ENCODE peak calls at places on chromosomes 13 and 19, in ten cellular contexts. One of them, this sample, is unnamed.
A peak's percentile ranks its signal among the peaks of the same experiment; 100 is the strongest.

GRCh38 chr19:7655581-7655980 is 13.3 kb upstream of the RETN start:
- DNase-seq in stimulated activated CD4-positive, alpha-beta T cell treated with anti-CD3 and anti-CD28 coated beads, Interleukin-1b, Interleukin-23, amount 100 ng/mL, for 4 hours: no peak
- DNase-seq in AML-193: peak; percentile 75
- DNase-seq in AG10803: no peak
- DNase-seq in NCI-H2081: no peak
- DNase-seq in fibroblast of mammary gland: no peak
- DNase-seq in activated CD4-positive, alpha-beta T cell treated with anti-CD3 and anti-CD28 coated beads, Interleukin-2, amount 10 ng/mL, durations not matched to agents 7 days and 5 days: no peak
- DNase-seq in NCI-H82: no peak
- DNase-seq in NCI-H2107: no peak
- DNase-seq in T-helper 17 cell: no peak
- DNase-seq in this sample: no peak

GRCh38 chr13:18992791-18993190 is 188.8 kb downstream of the TUBA3C start:
- DNase-seq in stimulated activated CD4-positive, alpha-beta T cell treated with anti-CD3 and anti-CD28 coated beads, Interleukin-1b, Interleukin-23, amount 100 ng/mL, for 4 hours: no peak
- DNase-seq in AML-193: no peak
- DNase-seq in AG10803: no peak
- DNase-seq in NCI-H2081: no peak
- DNase-seq in fibroblast of mammary gland: no peak
- DNase-seq in activated CD4-positive, alpha-beta T cell treated with anti-CD3 and anti-CD28 coated beads, Interleukin-2, amount 10 ng/mL, durations not matched to agents 7 days and 5 days: no peak
- DNase-seq in NCI-H82: no peak
- DNase-seq in NCI-H2107: no peak
- DNase-seq in T-helper 17 cell: no peak
- DNase-seq in this sample: no peak

GRCh38 chr13:110106726-110107125 is 200.2 kb downstream of the COL4A1 start:
- DNase-seq in stimulated activated CD4-positive, alpha-beta T cell treated with anti-CD3 and anti-CD28 coated beads, Interleukin-1b, Interleukin-23, amount 100 ng/mL, for 4 hours: no peak
- DNase-seq in AML-193: no peak
- DNase-seq in AG10803: peak; percentile 60
- DNase-seq in NCI-H2081: no peak
- DNase-seq in fibroblast of mammary gland: no peak
- DNase-seq in activated CD4-positive, alpha-beta T cell treated with anti-CD3 and anti-CD28 coated beads, Interleukin-2, amount 10 ng/mL, durations not matched to agents 7 days and 5 days: no peak
- DNase-seq in NCI-H82: no peak
- DNase-seq in NCI-H2107: no peak
- DNase-seq in T-helper 17 cell: no peak
- DNase-seq in this sample: no peak

GRCh38 chr19:56106397-56106849 is 14.7 kb downstream of the ZNF787 start:
- DNase-seq in stimulated activated CD4-positive, alpha-beta T cell treated with anti-CD3 and anti-CD28 coated beads, Interleukin-1b, Interleukin-23, amount 100 ng/mL, for 4 hours: no peak
- DNase-seq in AML-193: no peak
- DNase-seq in AG10803: no peak
- DNase-seq in NCI-H2081: no peak
- DNase-seq in fibroblast of mammary gland: no peak
- DNase-seq in activated CD4-positive, alpha-beta T cell treated with anti-CD3 and anti-CD28 coated beads, Interleukin-2, amount 10 ng/mL, durations not matched to agents 7 days and 5 days: no peak
- DNase-seq in NCI-H82: no peak
- DNase-seq in NCI-H2107: no peak
- DNase-seq in T-helper 17 cell: no peak
- DNase-seq in this sample: no peak

GRCh38 chr19:35006342-35006998 is 6.3 kb downstream of the GRAMD1A start:
- DNase-seq in stimulated activated CD4-positive, alpha-beta T cell treated with anti-CD3 and anti-CD28 coated beads, Interleukin-1b, Interleukin-23, amount 100 ng/mL, for 4 hours: no peak
- DNase-seq in AML-193: no peak
- DNase-seq in AG10803: no peak
- DNase-seq in NCI-H2081: no peak
- DNase-seq in fibroblast of mammary gland: peak; percentile 42
- DNase-seq in activated CD4-positive, alpha-beta T cell treated with anti-CD3 and anti-CD28 coated beads, Interleukin-2, amount 10 ng/mL, durations not matched to agents 7 days and 5 days: no peak
- DNase-seq in NCI-H82: no peak
- DNase-seq in NCI-H2107: no peak
- DNase-seq in T-helper 17 cell: no peak
- DNase-seq in this sample: no peak

GRCh38 chr13:95536629-95537241 is 15.8 kb upstream of the CLDN10 start:
- DNase-seq in stimulated activated CD4-positive, alpha-beta T cell treated with anti-CD3 and anti-CD28 coated beads, Interleukin-1b, Interleukin-23, amount 100 ng/mL, for 4 hours: no peak
- DNase-seq in AML-193: peak; percentile 53
- DNase-seq in AG10803: peak; percentile 34
- DNase-seq in NCI-H2081: peak; percentile 44
- DNase-seq in fibroblast of mammary gland: peak; percentile 47
- DNase-seq in activated CD4-positive, alpha-beta T cell treated with anti-CD3 and anti-CD28 coated beads, Interleukin-2, amount 10 ng/mL, durations not matched to agents 7 days and 5 days: no peak
- DNase-seq in NCI-H82: peak; percentile 55
- DNase-seq in NCI-H2107: no peak
- DNase-seq in T-helper 17 cell: no peak
- DNase-seq in this sample: no peak

GRCh38 chr13:82330499-82330898 is 1551.8 kb downstream of the SLITRK1 start:
- DNase-seq in stimulated activated CD4-positive, alpha-beta T cell treated with anti-CD3 and anti-CD28 coated beads, Interleukin-1b, Interleukin-23, amount 100 ng/mL, for 4 hours: no peak
- DNase-seq in AML-193: peak; percentile 25
- DNase-seq in AG10803: no peak
- DNase-seq in NCI-H2081: no peak
- DNase-seq in fibroblast of mammary gland: peak; percentile 21
- DNase-seq in activated CD4-positive, alpha-beta T cell treated with anti-CD3 and anti-CD28 coated beads, Interleukin-2, amount 10 ng/mL, durations not matched to agents 7 days and 5 days: no peak
- DNase-seq in NCI-H82: peak; percentile 44
- DNase-seq in NCI-H2107: no peak
- DNase-seq in T-helper 17 cell: no peak
- DNase-seq in this sample: no peak

GRCh38 chr19:13012690-13013608 is 17.7 kb downstream of the NFIX start:
- DNase-seq in stimulated activated CD4-positive, alpha-beta T cell treated with anti-CD3 and anti-CD28 coated beads, Interleukin-1b, Interleukin-23, amount 100 ng/mL, for 4 hours: peak; percentile 30
- DNase-seq in AML-193: peak; percentile 21
- DNase-seq in AG10803: peak; percentile 68
- DNase-seq in NCI-H2081: no peak
- DNase-seq in fibroblast of mammary gland: peak; percentile 85
- DNase-seq in activated CD4-positive, alpha-beta T cell treated with anti-CD3 and anti-CD28 coated beads, Interleukin-2, amount 10 ng/mL, durations not matched to agents 7 days and 5 days: peak; percentile 22
- DNase-seq in NCI-H82: peak; percentile 65
- DNase-seq in NCI-H2107: no peak
- DNase-seq in T-helper 17 cell: no peak
- DNase-seq in this sample: no peak

GRCh38 chr13:36029171-36029570 is 102.0 kb downstream of the DCLK1 start:
- DNase-seq in stimulated activated CD4-positive, alpha-beta T cell treated with anti-CD3 and anti-CD28 coated beads, Interleukin-1b, Interleukin-23, amount 100 ng/mL, for 4 hours: no peak
- DNase-seq in AML-193: no peak
- DNase-seq in AG10803: no peak
- DNase-seq in NCI-H2081: peak; percentile 89
- DNase-seq in fibroblast of mammary gland: peak; percentile 94
- DNase-seq in activated CD4-positive, alpha-beta T cell treated with anti-CD3 and anti-CD28 coated beads, Interleukin-2, amount 10 ng/mL, durations not matched to agents 7 days and 5 days: no peak
- DNase-seq in NCI-H82: no peak
- DNase-seq in NCI-H2107: no peak
- DNase-seq in T-helper 17 cell: no peak
- DNase-seq in this sample: no peak

GRCh38 chr13:80306573-80306972 is 34.4 kb downstream of the SPRY2 start:
- DNase-seq in stimulated activated CD4-positive, alpha-beta T cell treated with anti-CD3 and anti-CD28 coated beads, Interleukin-1b, Interleukin-23, amount 100 ng/mL, for 4 hours: no peak
- DNase-seq in AML-193: no peak
- DNase-seq in AG10803: no peak
- DNase-seq in NCI-H2081: no peak
- DNase-seq in fibroblast of mammary gland: no peak
- DNase-seq in activated CD4-positive, alpha-beta T cell treated with anti-CD3 and anti-CD28 coated beads, Interleukin-2, amount 10 ng/mL, durations not matched to agents 7 days and 5 days: no peak
- DNase-seq in NCI-H82: no peak
- DNase-seq in NCI-H2107: no peak
- DNase-seq in T-helper 17 cell: no peak
- DNase-seq in this sample: no peak

GRCh38 chr19:42683917-42684513 is 56.3 kb downstream of the PSG3 start:
- DNase-seq in stimulated activated CD4-positive, alpha-beta T cell treated with anti-CD3 and anti-CD28 coated beads, Interleukin-1b, Interleukin-23, amount 100 ng/mL, for 4 hours: no peak
- DNase-seq in AML-193: peak; percentile 0
- DNase-seq in AG10803: peak; percentile 31
- DNase-seq in NCI-H2081: no peak
- DNase-seq in fibroblast of mammary gland: peak; percentile 39
- DNase-seq in activated CD4-positive, alpha-beta T cell treated with anti-CD3 and anti-CD28 coated beads, Interleukin-2, amount 10 ng/mL, durations not matched to agents 7 days and 5 days: peak; percentile 26
- DNase-seq in NCI-H82: peak; percentile 45
- DNase-seq in NCI-H2107: no peak
- DNase-seq in T-helper 17 cell: no peak
- DNase-seq in this sample: no peak

GRCh38 chr19:18776288-18776594 is 14.9 kb downstream of the COMP start:
- DNase-seq in stimulated activated CD4-positive, alpha-beta T cell treated with anti-CD3 and anti-CD28 coated beads, Interleukin-1b, Interleukin-23, amount 100 ng/mL, for 4 hours: no peak
- DNase-seq in AML-193: no peak
- DNase-seq in AG10803: peak; percentile 51
- DNase-seq in NCI-H2081: no peak
- DNase-seq in fibroblast of mammary gland: peak; percentile 75
- DNase-seq in activated CD4-positive, alpha-beta T cell treated with anti-CD3 and anti-CD28 coated beads, Interleukin-2, amount 10 ng/mL, durations not matched to agents 7 days and 5 days: no peak
- DNase-seq in NCI-H82: peak; percentile 47
- DNase-seq in NCI-H2107: no peak
- DNase-seq in T-helper 17 cell: no peak
- DNase-seq in this sample: no peak

GRCh38 chr13:33285420-33286124 is at the start of gene STARD13:
- DNase-seq in stimulated activated CD4-positive, alpha-beta T cell treated with anti-CD3 and anti-CD28 coated beads, Interleukin-1b, Interleukin-23, amount 100 ng/mL, for 4 hours: no peak
- DNase-seq in AML-193: no peak
- DNase-seq in AG10803: peak; percentile 98
- DNase-seq in NCI-H2081: peak; percentile 49
- DNase-seq in fibroblast of mammary gland: peak; percentile 97
- DNase-seq in activated CD4-positive, alpha-beta T cell treated with anti-CD3 and anti-CD28 coated beads, Interleukin-2, amount 10 ng/mL, durations not matched to agents 7 days and 5 days: peak; percentile 6
- DNase-seq in NCI-H82: peak; percentile 61
- DNase-seq in NCI-H2107: peak; percentile 11
- DNase-seq in T-helper 17 cell: no peak
- DNase-seq in this sample: no peak

GRCh38 chr13:33015275-33015674 is 948 bp upstream of the KL start:
- DNase-seq in stimulated activated CD4-positive, alpha-beta T cell treated with anti-CD3 and anti-CD28 coated beads, Interleukin-1b, Interleukin-23, amount 100 ng/mL, for 4 hours: no peak
- DNase-seq in AML-193: no peak
- DNase-seq in AG10803: no peak
- DNase-seq in NCI-H2081: no peak
- DNase-seq in fibroblast of mammary gland: no peak
- DNase-seq in activated CD4-positive, alpha-beta T cell treated with anti-CD3 and anti-CD28 coated beads, Interleukin-2, amount 10 ng/mL, durations not matched to agents 7 days and 5 days: no peak
- DNase-seq in NCI-H82: no peak
- DNase-seq in NCI-H2107: no peak
- DNase-seq in T-helper 17 cell: no peak
- DNase-seq in this sample: no peak